ENCODE peak calls at places on chromosome 9, in five cellular contexts. One of them, this sample, is unnamed. For H3K4me1, the result is how much of the 10 kb centered on the place peaks cover.

GRCh38 chr9:110952018-110952864 is 86.0 kb downstream of the LPAR1 start:
- DNase-seq in body of pancreas: no peak
- DNase-seq in CD4-positive, alpha-beta memory T cell: no peak
- DNase-seq in HCT116: no peak
- DNase-seq in thyroid gland: no peak
- DNase-seq in this sample: no peak

GRCh38 chr9:112852741-112853505 is 37.8 kb downstream of the SLC46A2 start:
- DNase-seq in CD4-positive, alpha-beta memory T cell: no peak
- DNase-seq in HCT116: no peak
- DNase-seq in body of pancreas: no peak
- DNase-seq in thyroid gland: no peak
- DNase-seq in this sample: no peak

GRCh38 chr9:73753171-73753570 is 601.5 kb downstream of the ANXA1 start:
- DNase-seq in thyroid gland: no peak
- DNase-seq in HCT116: no peak
- DNase-seq in CD4-positive, alpha-beta memory T cell: no peak
- DNase-seq in body of pancreas: no peak
- DNase-seq in this sample: no peak

GRCh38 chr9:19456996-19457693 is 48.3 kb downstream of the ACER2 start:
- DNase-seq in HCT116: peak
- DNase-seq in thyroid gland: peak
- DNase-seq in CD4-positive, alpha-beta memory T cell: peak
- DNase-seq in body of pancreas: peak
- DNase-seq in this sample: peak

GRCh38 chr9:109297899-109298298 is 23.0 kb downstream of the EPB41L4B start:
- DNase-seq in CD4-positive, alpha-beta memory T cell: no peak
- DNase-seq in HCT116: no peak
- DNase-seq in thyroid gland: no peak
- DNase-seq in body of pancreas: no peak
- DNase-seq in this sample: peak

GRCh38 chr9:96859461-96860198 is 5.3 kb upstream of the ZNF782 start:
- DNase-seq in CD4-positive, alpha-beta memory T cell: no peak
- DNase-seq in body of pancreas: no peak
- DNase-seq in thyroid gland: no peak
- DNase-seq in HCT116: no peak
- DNase-seq in this sample: no peak

GRCh38 chr9:79685576-79685975 is 113.8 kb downstream of the TLE4 start:
- DNase-seq in CD4-positive, alpha-beta memory T cell: no peak
- DNase-seq in HCT116: no peak
- DNase-seq in body of pancreas: no peak
- DNase-seq in thyroid gland: no peak
- DNase-seq in this sample: no peak

GRCh38 chr9:95506692-95507455 is 9.9 kb downstream of the PTCH1 start:
- DNase-seq in HCT116: no peak
- DNase-seq in CD4-positive, alpha-beta memory T cell: peak
- DNase-seq in body of pancreas: peak
- DNase-seq in thyroid gland: peak
- DNase-seq in this sample: peak

GRCh38 chr9:99075246-99075912 is 29.5 kb upstream of the TGFBR1 start:
- DNase-seq in body of pancreas: no peak
- DNase-seq in thyroid gland: no peak
- DNase-seq in CD4-positive, alpha-beta memory T cell: no peak
- DNase-seq in HCT116: no peak
- DNase-seq in this sample: no peak

GRCh38 chr9:37453827-37454226 is 11.4 kb downstream of the ZBTB5 start:
- DNase-seq in HCT116: no peak
- DNase-seq in thyroid gland: no peak
- DNase-seq in CD4-positive, alpha-beta memory T cell: no peak
- DNase-seq in body of pancreas: no peak
- DNase-seq in this sample: no peak

GRCh38 chr9:132634327-132634726 is 35.5 kb downstream of the DDX31 start:
- DNase-seq in HCT116: no peak
- DNase-seq in thyroid gland: no peak
- DNase-seq in body of pancreas: no peak
- DNase-seq in CD4-positive, alpha-beta memory T cell: no peak
- DNase-seq in this sample: no peak

GRCh38 chr9:127283917-127284316 is 19.3 kb downstream of the GARNL3 start:
- DNase-seq in CD4-positive, alpha-beta memory T cell: no peak
- DNase-seq in body of pancreas: no peak
- DNase-seq in HCT116: no peak
- DNase-seq in thyroid gland: peak
- DNase-seq in this sample: no peak

GRCh38 chr9:111148994-111149759 is 110.9 kb upstream of the LPAR1 start:
- DNase-seq in HCT116: peak
- DNase-seq in thyroid gland: no peak
- DNase-seq in CD4-positive, alpha-beta memory T cell: no peak
- DNase-seq in body of pancreas: no peak
- DNase-seq in this sample: no peak

GRCh38 chr9:131609116-131609830 is 64.0 kb downstream of the PRRT1B start:
- DNase-seq in body of pancreas: peak
- DNase-seq in CD4-positive, alpha-beta memory T cell: no peak
- DNase-seq in thyroid gland: peak
- DNase-seq in HCT116: no peak
- DNase-seq in this sample: no peak

GRCh38 chr9:131418143-131419028 is 24.5 kb downstream of the PRRC2B start:
- DNase-seq in thyroid gland: no peak
- DNase-seq in HCT116: no peak
- DNase-seq in CD4-positive, alpha-beta memory T cell: no peak
- DNase-seq in body of pancreas: peak
- DNase-seq in this sample: no peak

GRCh38 chr9:37650873-37651768 is at the start of gene FRMPD1:
- DNase-seq in HCT116: no peak
- DNase-seq in thyroid gland: peak
- DNase-seq in body of pancreas: peak
- DNase-seq in CD4-positive, alpha-beta memory T cell: peak
- DNase-seq in this sample: peak

GRCh38 chr9:107213561-107214028 is 69.5 kb upstream of the RAD23B start:
- DNase-seq in HCT116: peak
- DNase-seq in body of pancreas: no peak
- DNase-seq in thyroid gland: peak
- DNase-seq in CD4-positive, alpha-beta memory T cell: peak
- DNase-seq in this sample: no peak

GRCh38 chr9:115207003-115207837 is 89.3 kb upstream of the TNC start:
- DNase-seq in HCT116: no peak
- DNase-seq in body of pancreas: no peak
- DNase-seq in CD4-positive, alpha-beta memory T cell: no peak
- DNase-seq in thyroid gland: no peak
- DNase-seq in this sample: no peak

GRCh38 chr9:26975728-26976707 is 19.8 kb downstream of the IFT74 start:
- DNase-seq in HCT116: peak
- DNase-seq in thyroid gland: no peak
- DNase-seq in body of pancreas: peak
- DNase-seq in CD4-positive, alpha-beta memory T cell: no peak
- DNase-seq in this sample: no peak

GRCh38 chr9:94796687-94797086 is 70.2 kb downstream of the AOPEP start:
- DNase-seq in thyroid gland: no peak
- DNase-seq in body of pancreas: no peak
- DNase-seq in HCT116: no peak
- DNase-seq in CD4-positive, alpha-beta memory T cell: no peak
- DNase-seq in this sample: no peak

GRCh38 chr9:101849102-101849707 is 110.8 kb upstream of the GRIN3A start:
- DNase-seq in thyroid gland: no peak
- DNase-seq in HCT116: no peak
- DNase-seq in body of pancreas: no peak
- DNase-seq in CD4-positive, alpha-beta memory T cell: no peak
- DNase-seq in this sample: no peak

GRCh38 chr9:33125441-33125840 is 41.7 kb downstream of the B4GALT1 start:
- DNase-seq in thyroid gland: no peak
- DNase-seq in CD4-positive, alpha-beta memory T cell: no peak
- DNase-seq in body of pancreas: no peak
- DNase-seq in HCT116: no peak
- DNase-seq in this sample: no peak

GRCh38 chr9:102185962-102186361 is 447.5 kb upstream of the GRIN3A start:
- DNase-seq in CD4-positive, alpha-beta memory T cell: no peak
- DNase-seq in HCT116: no peak
- DNase-seq in body of pancreas: no peak
- DNase-seq in thyroid gland: no peak
- DNase-seq in this sample: no peak

GRCh38 chr9:97979778-97980478 is 3.2 kb upstream of the ANP32B start:
- DNase-seq in HCT116: no peak
- DNase-seq in thyroid gland: no peak
- DNase-seq in body of pancreas: no peak
- DNase-seq in CD4-positive, alpha-beta memory T cell: no peak
- DNase-seq in this sample: no peak

GRCh38 chr9:107732781-107733529 is 243.4 kb upstream of the KLF4 start:
- DNase-seq in HCT116: no peak
- DNase-seq in thyroid gland: peak
- DNase-seq in CD4-positive, alpha-beta memory T cell: no peak
- DNase-seq in body of pancreas: peak
- DNase-seq in this sample: no peak

GRCh38 chr9:37592108-37592951 is at the start of gene TOMM5:
- DNase-seq in body of pancreas: peak
- DNase-seq in thyroid gland: peak
- DNase-seq in CD4-positive, alpha-beta memory T cell: peak
- DNase-seq in HCT116: peak
- DNase-seq in this sample: peak

GRCh38 chr9:114280636-114281315 is 42.1 kb upstream of the ORM1 start:
- DNase-seq in CD4-positive, alpha-beta memory T cell: no peak
- DNase-seq in body of pancreas: no peak
- DNase-seq in HCT116: no peak
- DNase-seq in thyroid gland: no peak
- DNase-seq in this sample: no peak

GRCh38 chr9:127566351-127567001 is 45.6 kb upstream of the STXBP1 start:
- DNase-seq in CD4-positive, alpha-beta memory T cell: no peak
- DNase-seq in thyroid gland: peak
- DNase-seq in HCT116: no peak
- DNase-seq in body of pancreas: no peak
- DNase-seq in this sample: no peak

GRCh38 chr9:556675-557074 is 284.8 kb upstream of the DMRT1 start:
- DNase-seq in thyroid gland: no peak
- DNase-seq in HCT116: no peak
- DNase-seq in body of pancreas: no peak
- DNase-seq in CD4-positive, alpha-beta memory T cell: no peak
- DNase-seq in this sample: no peak

GRCh38 chr9:133708770-133709611 is 29.2 kb downstream of the SARDH start:
- DNase-seq in body of pancreas: no peak
- DNase-seq in CD4-positive, alpha-beta memory T cell: peak
- DNase-seq in HCT116: no peak
- DNase-seq in thyroid gland: peak
- DNase-seq in this sample: no peak

GRCh38 chr9:130352586-130353285 is 87.2 kb downstream of the HMCN2 start:
- DNase-seq in CD4-positive, alpha-beta memory T cell: no peak
- DNase-seq in HCT116: no peak
- DNase-seq in body of pancreas: no peak
- DNase-seq in thyroid gland: no peak
- DNase-seq in this sample: no peak

GRCh38 chr9:135517407-135517822 is 3.8 kb upstream of the LCN1 start:
- DNase-seq in body of pancreas: no peak
- DNase-seq in thyroid gland: no peak
- DNase-seq in HCT116: no peak
- DNase-seq in CD4-positive, alpha-beta memory T cell: no peak
- DNase-seq in this sample: no peak

GRCh38 chr9:34334337-34334824 is 5.0 kb downstream of the NUDT2 start:
- DNase-seq in body of pancreas: peak
- DNase-seq in HCT116: no peak
- DNase-seq in thyroid gland: no peak
- DNase-seq in CD4-positive, alpha-beta memory T cell: no peak
- DNase-seq in this sample: peak

DNA sequence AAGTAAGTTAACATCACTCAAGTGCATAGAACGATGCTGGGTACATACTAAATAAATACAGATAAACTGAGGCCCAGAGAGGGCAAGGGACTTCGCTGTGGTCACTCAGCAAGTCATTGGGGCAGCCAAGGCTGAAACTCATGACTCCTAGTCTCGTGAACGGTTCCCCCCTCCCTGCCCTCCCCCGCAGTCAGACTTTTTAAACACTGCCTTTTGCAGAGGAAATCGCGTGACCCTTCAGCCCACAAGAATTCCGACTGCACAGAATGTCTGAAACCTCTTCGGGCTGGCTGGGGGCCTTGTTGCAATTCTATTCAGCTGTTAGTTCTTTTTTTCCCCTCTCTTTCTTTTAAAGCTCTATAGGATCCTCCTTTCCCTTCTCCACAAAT is 28.1 kb downstream of the NEK6 start:
- DNase-seq in body of pancreas: peak
- DNase-seq in thyroid gland: peak
- DNase-seq in HCT116: no peak
- DNase-seq in CD4-positive, alpha-beta memory T cell: peak
- DNase-seq in this sample: no peak
- H3K4me3 ChIP-seq in body of pancreas: no peak
- H3K4me3 ChIP-seq in thyroid gland: no peak
- H3K4me3 ChIP-seq in HCT116: no peak
- H3K4me3 ChIP-seq in CD4-positive, alpha-beta memory T cell: no peak
- H3K4me3 ChIP-seq in this sample: no peak

GRCh38 chr9:4538621-4539020 is 48.4 kb downstream of the SLC1A1 start:
- DNase-seq in HCT116: no peak
- DNase-seq in CD4-positive, alpha-beta memory T cell: no peak
- DNase-seq in body of pancreas: no peak
- DNase-seq in thyroid gland: no peak
- DNase-seq in this sample: no peak

GRCh38 chr9:4538107-4538506 is 47.8 kb downstream of the SLC1A1 start:
- DNase-seq in thyroid gland: no peak
- DNase-seq in body of pancreas: no peak
- DNase-seq in CD4-positive, alpha-beta memory T cell: no peak
- DNase-seq in HCT116: no peak
- DNase-seq in this sample: no peak

GRCh38 chr9:4541281-4541680 is 51.0 kb downstream of the SLC1A1 start:
- DNase-seq in thyroid gland: no peak
- DNase-seq in HCT116: no peak
- DNase-seq in CD4-positive, alpha-beta memory T cell: no peak
- DNase-seq in body of pancreas: no peak
- DNase-seq in this sample: no peak

GRCh38 chr9:4541848-4542247 is 51.6 kb downstream of the SLC1A1 start:
- DNase-seq in HCT116: no peak
- DNase-seq in body of pancreas: no peak
- DNase-seq in thyroid gland: no peak
- DNase-seq in CD4-positive, alpha-beta memory T cell: no peak
- DNase-seq in this sample: no peak

GRCh38 chr9:4540425-4540824 is 50.2 kb downstream of the SLC1A1 start:
- DNase-seq in HCT116: no peak
- DNase-seq in body of pancreas: no peak
- DNase-seq in CD4-positive, alpha-beta memory T cell: no peak
- DNase-seq in thyroid gland: no peak
- DNase-seq in this sample: no peak
- H3K4me1 ChIP-seq in HCT116: under half
- H3K4me1 ChIP-seq in body of pancreas: under half
- H3K4me1 ChIP-seq in CD4-positive, alpha-beta memory T cell: under half
- H3K4me1 ChIP-seq in thyroid gland: under half
- H3K4me1 ChIP-seq in this sample: under half

DNA sequence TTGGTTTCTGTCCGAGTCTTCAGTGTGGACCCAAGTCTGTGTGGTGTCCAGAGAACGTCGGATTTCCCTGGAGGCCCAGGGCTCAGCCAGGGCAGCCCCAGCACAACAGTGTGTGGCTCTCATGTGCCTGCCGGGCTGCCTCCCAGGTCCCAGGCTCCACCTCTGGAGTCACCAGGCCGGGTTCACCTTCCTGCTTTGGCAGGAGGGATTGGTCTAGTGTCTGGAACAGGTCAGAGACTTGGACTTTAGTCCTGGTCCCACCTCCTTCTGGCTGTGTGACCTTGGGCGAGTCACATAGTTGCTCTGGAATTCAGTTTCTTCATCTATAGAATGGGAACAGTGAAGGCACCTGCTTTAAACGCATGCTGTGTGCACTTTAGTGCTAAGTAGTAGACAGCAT is 3.2 kb downstream of the DOLPP1 start:
- DNase-seq in HCT116: no peak
- DNase-seq in body of pancreas: peak
- DNase-seq in thyroid gland: no peak
- DNase-seq in CD4-positive, alpha-beta memory T cell: peak
- DNase-seq in this sample: no peak
- H3K4me3 ChIP-seq in HCT116: no peak
- H3K4me3 ChIP-seq in body of pancreas: no peak
- H3K4me3 ChIP-seq in thyroid gland: no peak
- H3K4me3 ChIP-seq in CD4-positive, alpha-beta memory T cell: no peak
- H3K4me3 ChIP-seq in this sample: no peak

GRCh38 chr9:121200346-121200745 is 1.3 kb downstream of the RAB14 start:
- DNase-seq in body of pancreas: no peak
- DNase-seq in thyroid gland: no peak
- DNase-seq in HCT116: no peak
- DNase-seq in CD4-positive, alpha-beta memory T cell: no peak
- DNase-seq in this sample: no peak
- H3K4me1 ChIP-seq in body of pancreas: under half
- H3K4me1 ChIP-seq in thyroid gland: half or more
- H3K4me1 ChIP-seq in HCT116: under half
- H3K4me1 ChIP-seq in CD4-positive, alpha-beta memory T cell: half or more
- H3K4me1 ChIP-seq in this sample: under half

This sample was measured in HAP-1.